ENCODE peak calls at places on chromosomes 12 and 14, in five cellular contexts. K is Calu3; V is AML-193; P is lower leg skin; M is activated CD8-positive, alpha-beta memory T cell treated with anti-CD3 and anti-CD28 coated beads, Interleukin-2, amount 50 U/mL, for 4 hours. Q is an unnamed sample.

GRCh38 chr12:53483225-53483978 is 15.9 kb downstream of the MAP3K12 start:
- DNase-seq in K (no peak), V (no peak), P (no peak), M (no peak), Q (no peak)

GRCh38 chr12:32568241-32568640 is 110.9 kb upstream of the DNM1L start:
- DNase-seq in K (no peak), V (no peak), P (no peak), M (no peak), Q (no peak)

GRCh38 chr14:73209943-73210342 is 27.4 kb upstream of the PAPLN start:
- DNase-seq in K (no peak), V (no peak), P (no peak), M (no peak), Q (no peak)

GRCh38 chr14:39267592-39268112 is 33.9 kb downstream of the MIA2 start:
- DNase-seq in K (no peak), V (no peak), P (no peak), M (no peak), Q (no peak)

GRCh38 chr12:59708059-59708458 is 112.2 kb downstream of the SLC16A7 start:
- DNase-seq in K (no peak), V (no peak), P (no peak), M (no peak), Q (no peak)

GRCh38 chr14:74697543-74697942 is 15.3 kb downstream of the AREL1 start:
- DNase-seq in K (no peak), V (no peak), P (no peak), M (no peak), Q (no peak)

GRCh38 chr12:45994736-45995135 is 4.4 kb upstream of the SCAF11 start:
- DNase-seq in K (no peak), V (no peak), P (no peak), M (no peak), Q (no peak)

GRCh38 chr12:45076417-45077031 is 25.6 kb upstream of the DBX2 start:
- DNase-seq in K (no peak), V (no peak), P (no peak), M (no peak), Q (no peak)

GRCh38 chr14:104750658-104751057 is 2.3 kb upstream of the SIVA1 start:
- DNase-seq in K (no peak), V (no peak), P (no peak), M (no peak), Q (no peak)

GRCh38 chr14:29743566-29743965 is 184.1 kb downstream of the PRKD1 start:
- DNase-seq in K (no peak), V (no peak), P (no peak), M (no peak), Q (no peak)

GRCh38 chr14:51554339-51554920 is 97.3 kb upstream of the FRMD6 start:
- DNase-seq in K (no peak), V (no peak), P (no peak), M (no peak), Q (no peak)

GRCh38 chr14:101705733-101706508 is 55.6 kb upstream of the PPP2R5C start:
- DNase-seq in K (peak; percentile 53), V (no peak), P (peak; percentile 91), M (peak; percentile 66), Q (no peak)

GRCh38 chr12:85440273-85440672 is 160.3 kb downstream of the ALX1 start:
- DNase-seq in K (no peak), V (no peak), P (no peak), M (no peak), Q (no peak)

GRCh38 chr12:7907009-7907408 is 29.0 kb downstream of the SLC2A3 start:
- DNase-seq in K (peak; percentile 78), V (no peak), P (peak; percentile 49), M (no peak), Q (no peak)

GRCh38 chr14:94079891-94080605 is 954 bp downstream of the DDX24 start:
- DNase-seq in K (no peak), V (no peak), P (no peak), M (no peak), Q (no peak)

GRCh38 chr14:96986701-96987474 is 189.7 kb downstream of the VRK1 start:
- DNase-seq in K (no peak), V (no peak), P (no peak), M (no peak), Q (no peak)

GRCh38 chr14:105532735-105533141 is 6.4 kb downstream of the TMEM121 start:
- DNase-seq in K (peak; percentile 50), V (peak; percentile 8), P (no peak), M (no peak), Q (no peak)

GRCh38 chr14:91348861-91349465 is 68.7 kb downstream of the CCDC88C start:
- DNase-seq in K (no peak), V (no peak), P (no peak), M (no peak), Q (no peak)

GRCh38 chr14:95886366-95886765 is 9.7 kb downstream of the TUNAR start:
- DNase-seq in K (no peak), V (no peak), P (no peak), M (no peak), Q (no peak)

GRCh38 chr14:80805136-80805535 is 136.4 kb downstream of the CEP128 start:
- DNase-seq in K (no peak), V (no peak), P (no peak), M (no peak), Q (no peak)

GRCh38 chr14:31265701-31266398 is 58.3 kb upstream of the HECTD1 start:
- DNase-seq in K (peak; percentile 19), V (no peak), P (no peak), M (no peak), Q (no peak)

GRCh38 chr14:38818555-38818954 is 284.5 kb downstream of the SEC23A start:
- DNase-seq in K (no peak), V (no peak), P (no peak), M (no peak), Q (no peak)

GRCh38 chr12:117412465-117413190 is 51.2 kb upstream of the NOS1 start:
- DNase-seq in K (no peak), V (no peak), P (no peak), M (no peak), Q (no peak)

GRCh38 chr12:2372178-2372577 is 319.4 kb downstream of the CACNA1C start:
- DNase-seq in K (no peak), V (no peak), P (no peak), M (no peak), Q (no peak)

GRCh38 chr14:26255213-26255612 is 342.6 kb downstream of the NOVA1 start:
- DNase-seq in K (no peak), V (no peak), P (no peak), M (no peak), Q (no peak)